ENCODE peak calls at places on chromosomes 6 and 20, in ten cellular contexts. I, V, T, W, Q, J, K, L, P and S are unnamed samples.

GRCh38 chr6:127031511-127031910 is 87.0 kb upstream of the RSPO3 start:
- DNase-seq in Q (no peak), K (no peak), T (no peak), I (peak; percentile 14), L (no peak), J (no peak), V (no peak), W (no peak), P (no peak), S (no peak)

GRCh38 chr6:141326426-141326825 is 806.3 kb upstream of the GJE1 start:
- DNase-seq in P (no peak), K (no peak), T (peak; percentile 97), Q (no peak), I (peak; percentile 98), L (peak; percentile 94), V (peak; percentile 93), W (no peak), J (peak; percentile 100), S (peak; percentile 99)

GRCh38 chr6:30951907-30952469 is 11.2 kb downstream of the MUCL3 start:
- DNase-seq in T (no peak), K (no peak), W (no peak), J (no peak), L (no peak), Q (no peak), V (no peak), I (no peak), P (no peak), S (no peak)

GRCh38 chr6:71349976-71350615 is 61.5 kb downstream of the OGFRL1 start:
- DNase-seq in I (peak; percentile 53), W (peak; percentile 55), T (peak; percentile 87), J (peak; percentile 76), Q (peak; percentile 8), K (no peak), P (no peak), V (peak; percentile 54), L (peak; percentile 85), S (peak; percentile 38)

GRCh38 chr6:6466967-6467761 is 121.4 kb upstream of the LY86 start:
- DNase-seq in K (no peak), V (no peak), W (no peak), J (peak; percentile 1), P (no peak), T (no peak), I (no peak), L (no peak), Q (no peak), S (peak; percentile 99)

GRCh38 chr6:148523051-148523450 is 180.4 kb downstream of the SASH1 start:
- DNase-seq in K (no peak), I (peak; percentile 76), Q (no peak), W (no peak), J (peak; percentile 90), L (peak; percentile 68), V (no peak), P (no peak), T (peak; percentile 77), S (peak; percentile 50)

GRCh38 chr6:113763311-113763766 is 93.8 kb upstream of the MARCKS start:
- DNase-seq in Q (no peak), L (no peak), V (no peak), K (no peak), J (peak; percentile 37), I (no peak), T (peak; percentile 9), P (no peak), W (no peak), S (peak; percentile 88)

GRCh38 chr6:13810688-13811446 is 3.5 kb downstream of the MCUR1 start:
- DNase-seq in W (no peak), T (peak; percentile 59), V (no peak), P (no peak), I (no peak), J (peak; percentile 14), Q (peak; percentile 27), K (no peak), L (peak; percentile 16), S (no peak)

GRCh38 chr6:164417537-164417936 is 891.9 kb downstream of the C6orf118 start:
- DNase-seq in P (no peak), I (peak; percentile 14), T (no peak), V (no peak), Q (no peak), K (no peak), W (no peak), L (no peak), J (no peak), S (no peak)

GRCh38 chr20:57627972-57628650 is 7.9 kb upstream of the ZBP1 start:
- DNase-seq in P (no peak), I (peak; percentile 81), Q (peak; percentile 58), T (peak; percentile 47), V (no peak), J (peak; percentile 16), L (peak; percentile 86), K (no peak), W (peak; percentile 47), S (peak; percentile 42)

GRCh38 chr20:9354579-9354978 is 159.8 kb upstream of the LAMP5 start:
- DNase-seq in T (no peak), P (no peak), K (no peak), L (no peak), W (no peak), Q (no peak), I (no peak), V (no peak), J (no peak), S (no peak)

GRCh38 chr6:87200469-87201174 is 45.3 kb downstream of the ZNF292 start:
- DNase-seq in V (no peak), J (no peak), T (peak; percentile 21), Q (no peak), W (peak; percentile 40), K (no peak), I (peak; percentile 87), L (peak; percentile 47), P (no peak), S (no peak)

GRCh38 chr20:25576783-25577530 is 8.4 kb downstream of the NINL start:
- DNase-seq in W (no peak), L (no peak), J (no peak), K (no peak), P (no peak), T (no peak), Q (no peak), V (no peak), I (no peak), S (no peak)

DNA sequence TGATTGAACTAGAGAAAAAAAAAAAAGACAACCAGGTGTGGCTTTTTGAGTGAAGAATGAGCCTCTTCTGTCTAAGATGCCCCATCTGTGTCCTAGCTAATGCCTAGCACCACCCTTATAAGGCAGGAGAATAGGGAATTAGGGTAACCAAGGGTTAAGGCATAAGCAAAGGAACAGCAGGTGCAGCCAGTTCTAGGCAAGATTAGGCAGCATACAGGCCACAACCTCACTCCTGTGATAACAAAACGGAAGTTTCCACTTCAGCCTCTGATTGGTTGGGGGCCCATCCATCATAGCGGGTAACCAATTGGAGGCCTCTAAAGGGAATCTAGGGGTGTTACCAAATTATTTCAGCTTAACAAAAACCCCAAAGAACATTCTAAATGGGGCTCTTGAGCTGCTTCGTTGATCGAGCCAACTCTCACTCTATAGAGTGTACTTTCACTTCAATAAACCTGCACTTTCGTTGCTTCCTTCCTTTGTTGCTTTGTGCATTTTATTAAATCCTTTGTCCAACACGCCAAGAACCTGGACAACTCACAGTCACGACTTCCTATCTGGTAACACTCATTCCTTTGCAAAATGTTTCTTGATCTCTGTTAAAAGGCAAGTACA is 61.9 kb upstream of the TAGAP start:
- DNase-seq in J (peak; percentile 63), K (peak; percentile 77), V (no peak), Q (peak; percentile 83), P (peak; percentile 50), W (peak; percentile 52), T (peak; percentile 60), I (peak; percentile 64), L (peak; percentile 53), S (peak; percentile 70)
- H3K4me3 ChIP-seq in J (no peak overlapping the region), K (no peak overlapping the region), V (no peak overlapping the region), Q (no peak overlapping the region), P (no peak overlapping the region), W (no peak overlapping the region), T (no peak overlapping the region), I (no peak overlapping the region), L (no peak overlapping the region), S (no peak overlapping the region)

GRCh38 chr6:48766349-48766748 is 655.4 kb upstream of the PTCHD4 start:
- DNase-seq in V (peak; percentile 8), T (peak; percentile 81), K (no peak), J (peak; percentile 78), L (peak; percentile 55), W (no peak), I (peak; percentile 75), Q (peak; percentile 2), P (no peak), S (peak; percentile 95)

GRCh38 chr6:48764261-48764660 is 653.3 kb upstream of the PTCHD4 start:
- DNase-seq in T (peak; percentile 80), Q (no peak), V (no peak), K (no peak), I (peak; percentile 23), W (no peak), L (peak; percentile 63), J (no peak), P (no peak), S (no peak)

GRCh38 chr6:48765352-48765961 is 654.5 kb upstream of the PTCHD4 start:
- DNase-seq in I (peak; percentile 87), K (no peak), Q (peak; percentile 19), L (peak; percentile 87), V (peak; percentile 47), P (no peak), T (peak; percentile 89), W (no peak), J (peak; percentile 61), S (peak; percentile 81)
- TF ChIP-seq CTCF in I (peak; percentile 79), K (no peak), Q (no peak), L (peak; percentile 61), V (peak; percentile 67), P (peak; percentile 44), T (peak; percentile 76), W (no peak), J (peak; percentile 64), S (peak; percentile 71)

DNA sequence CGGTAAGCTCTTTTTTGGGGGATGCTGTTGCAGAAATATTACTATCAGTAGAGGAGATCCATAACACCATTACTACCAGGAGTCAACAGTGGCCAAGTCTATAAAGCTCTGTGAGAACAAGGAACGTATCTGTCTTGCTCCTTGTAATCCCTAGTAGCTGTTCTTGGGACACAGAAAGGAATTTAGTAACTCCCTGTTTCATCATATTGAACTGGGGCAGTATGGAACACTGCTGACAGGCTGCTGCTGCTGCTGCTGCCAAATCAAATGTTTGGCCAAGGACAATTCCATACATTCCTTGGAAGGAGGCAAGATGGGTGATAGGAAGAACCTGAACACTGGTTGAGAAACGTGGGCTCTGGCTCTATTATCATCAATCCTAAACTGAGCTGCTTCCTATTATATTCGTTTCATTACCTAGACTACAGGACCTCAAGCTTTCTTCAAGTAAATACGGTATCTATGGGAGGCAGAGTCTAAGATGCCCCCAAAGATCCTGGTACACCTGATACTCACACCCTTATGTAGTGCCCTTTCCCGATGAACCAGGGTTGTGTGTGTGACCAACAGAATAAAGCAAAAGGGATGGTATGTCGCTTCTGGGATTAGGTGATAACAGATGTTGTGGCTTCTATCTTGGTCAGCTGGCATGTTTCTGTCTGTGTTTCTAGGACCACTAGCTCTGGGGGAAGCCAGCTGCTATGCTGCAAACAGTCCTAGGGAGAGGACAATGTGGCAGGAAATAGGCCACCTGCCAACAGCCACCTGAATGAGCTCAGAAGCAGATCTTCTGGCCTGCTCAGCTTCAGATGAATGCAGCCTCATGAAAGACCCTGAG is 39.5 kb downstream of the ELOVL5 start:
- DNase-seq in K (no peak), Q (peak; percentile 33), I (peak; percentile 70), L (peak; percentile 90), J (peak; percentile 69), W (no peak), T (peak; percentile 89), V (no peak), P (no peak), S (peak; percentile 55)
- H3K4me3 ChIP-seq in K (no peak overlapping the region), Q (no peak overlapping the region), I (no peak overlapping the region), L (no peak overlapping the region), J (no peak overlapping the region), W (no peak overlapping the region), T (no peak overlapping the region), V (no peak overlapping the region), P (no peak overlapping the region), S (no peak overlapping the region)

GRCh38 chr6:154448448-154449096 is 61.9 kb downstream of the CNKSR3 start:
- DNase-seq in K (peak; percentile 25), T (peak; percentile 88), V (peak; percentile 86), I (peak; percentile 88), P (no peak), L (peak; percentile 81), J (peak; percentile 94), Q (peak; percentile 39), W (peak; percentile 32), S (peak; percentile 18)
- TF ChIP-seq CTCF in K (no peak), T (peak; percentile 57), V (peak; percentile 40), I (peak; percentile 22), P (peak; percentile 10), L (peak; percentile 27), J (peak; percentile 38), Q (no peak), W (peak; percentile 41), S (peak; percentile 11)